ENCODE peak calls at places on chromosome 11, in four cellular contexts. W, T, X and V are unnamed samples.

GRCh38 chr11:6127881-6128280 is 20.4 kb downstream of the OR56B4 start:
- DNase-seq in W (peak; percentile 3), T (peak; percentile 40), X (no peak), V (no peak)

GRCh38 chr11:93532285-93532789 is 10.9 kb downstream of the SMCO4 start:
- DNase-seq in W (no peak), T (no peak), X (no peak), V (no peak)

GRCh38 chr11:35722641-35723040 is 60.1 kb downstream of the TRIM44 start:
- DNase-seq in W (no peak), T (no peak), X (no peak), V (no peak)

GRCh38 chr11:10886652-10887250 is 28.9 kb upstream of the ZBED5 start:
- DNase-seq in W (no peak), T (no peak), X (no peak), V (no peak)

GRCh38 chr11:119316729-119317591 is at the start of gene MCAM:
- DNase-seq in W (peak; percentile 53), T (peak; percentile 39), X (no peak), V (no peak)

GRCh38 chr11:75146711-75147110 is 4.2 kb upstream of the SLCO2B1 start:
- DNase-seq in W (no peak), T (no peak), X (no peak), V (no peak)

GRCh38 chr11:58057481-58057880 is 26.7 kb downstream of the OR6Q1 start:
- DNase-seq in W (no peak), T (peak; percentile 41), X (no peak), V (no peak)

GRCh38 chr11:16292167-16292859 is 64.0 kb downstream of the SOX6 start:
- DNase-seq in W (no peak), T (no peak), X (no peak), V (no peak)

GRCh38 chr11:116065986-116066385 is 561.8 kb upstream of the CADM1 start:
- DNase-seq in W (no peak), T (no peak), X (no peak), V (no peak)

GRCh38 chr11:90705661-90706060 is 482.8 kb upstream of the CHORDC1 start:
- DNase-seq in W (no peak), T (no peak), X (no peak), V (no peak)

GRCh38 chr11:29657709-29658108 is 359.1 kb downstream of the KCNA4 start:
- DNase-seq in W (no peak), T (no peak), X (no peak), V (no peak)

GRCh38 chr11:10809373-10810199 is 860 bp upstream of the EIF4G2 start:
- DNase-seq in W (peak; percentile 63), T (peak; percentile 69), X (peak; percentile 74), V (peak; percentile 66)

GRCh38 chr11:34147581-34147980 is 42.2 kb downstream of the NAT10 start:
- DNase-seq in W (no peak), T (no peak), X (no peak), V (no peak)

GRCh38 chr11:129061466-129062194 is 119.0 kb upstream of the TP53AIP1 start:
- DNase-seq in W (peak; percentile 95), T (peak; percentile 88), X (peak; percentile 41), V (no peak)

GRCh38 chr11:7154881-7155344 is 66.1 kb downstream of the RBMXL2 start:
- DNase-seq in W (no peak), T (peak; percentile 1), X (no peak), V (no peak)

GRCh38 chr11:19829109-19829790 is 116.6 kb downstream of the NAV2 start:
- DNase-seq in W (peak; percentile 89), T (peak; percentile 87), X (no peak), V (no peak)

GRCh38 chr11:11215944-11216343 is 137.1 kb downstream of the CSNK2A3 start:
- DNase-seq in W (no peak), T (no peak), X (no peak), V (no peak)

GRCh38 chr11:90204832-90205646 is 17.8 kb downstream of the CHORDC1 start:
- DNase-seq in W (peak; percentile 75), T (peak; percentile 35), X (no peak), V (no peak)

GRCh38 chr11:91396243-91397133 is 828.1 kb upstream of the FAT3 start:
- DNase-seq in W (peak; percentile 93), T (no peak), X (no peak), V (no peak)

GRCh38 chr11:76808996-76809395 is 25.8 kb downstream of the TSKU start:
- DNase-seq in W (no peak), T (no peak), X (no peak), V (no peak)

GRCh38 chr11:66324626-66325025 is 7.8 kb upstream of the CD248 start:
- DNase-seq in W (no peak), T (no peak), X (peak; percentile 100), V (no peak)

GRCh38 chr11:134418119-134418840 is 6.2 kb upstream of the B3GAT1 start:
- DNase-seq in W (peak; percentile 42), T (peak; percentile 3), X (no peak), V (no peak)

GRCh38 chr11:6353367-6353987 is 33.2 kb upstream of the CAVIN3 start:
- DNase-seq in W (peak; percentile 68), T (peak; percentile 68), X (no peak), V (peak; percentile 54)

GRCh38 chr11:1211838-1212237 is 11.0 kb upstream of the MUC5B start:
- DNase-seq in W (no peak), T (no peak), X (no peak), V (no peak)

GRCh38 chr11:78310500-78310909 is 107.1 kb downstream of the GAB2 start:
- DNase-seq in W (no peak), T (no peak), X (no peak), V (no peak)

GRCh38 chr11:5274340-5274739 is 4.6 kb upstream of the HBE1 start:
- DNase-seq in W (no peak), T (peak; percentile 16), X (no peak), V (no peak)

GRCh38 chr11:122075016-122075415 is 41.0 kb downstream of the BLID start:
- DNase-seq in W (no peak), T (no peak), X (no peak), V (no peak)

GRCh38 chr11:122074022-122074421 is 42.0 kb downstream of the BLID start:
- DNase-seq in W (no peak), T (no peak), X (no peak), V (no peak)

GRCh38 chr11:122068096-122068495 is 47.9 kb downstream of the BLID start:
- DNase-seq in W (no peak), T (no peak), X (no peak), V (no peak)

GRCh38 chr11:122071680-122072321 is 44.2 kb downstream of the BLID start:
- DNase-seq in W (no peak), T (no peak), X (peak; percentile 50), V (no peak)

GRCh38 chr11:122069946-122070345 is 46.1 kb downstream of the BLID start:
- DNase-seq in W (peak; percentile 38), T (peak; percentile 43), X (peak; percentile 81), V (no peak)
- H3K4me3 ChIP-seq in W (no peak overlapping the region), T (no peak overlapping the region), X (no peak overlapping the region), V (no peak overlapping the region)

DNA sequence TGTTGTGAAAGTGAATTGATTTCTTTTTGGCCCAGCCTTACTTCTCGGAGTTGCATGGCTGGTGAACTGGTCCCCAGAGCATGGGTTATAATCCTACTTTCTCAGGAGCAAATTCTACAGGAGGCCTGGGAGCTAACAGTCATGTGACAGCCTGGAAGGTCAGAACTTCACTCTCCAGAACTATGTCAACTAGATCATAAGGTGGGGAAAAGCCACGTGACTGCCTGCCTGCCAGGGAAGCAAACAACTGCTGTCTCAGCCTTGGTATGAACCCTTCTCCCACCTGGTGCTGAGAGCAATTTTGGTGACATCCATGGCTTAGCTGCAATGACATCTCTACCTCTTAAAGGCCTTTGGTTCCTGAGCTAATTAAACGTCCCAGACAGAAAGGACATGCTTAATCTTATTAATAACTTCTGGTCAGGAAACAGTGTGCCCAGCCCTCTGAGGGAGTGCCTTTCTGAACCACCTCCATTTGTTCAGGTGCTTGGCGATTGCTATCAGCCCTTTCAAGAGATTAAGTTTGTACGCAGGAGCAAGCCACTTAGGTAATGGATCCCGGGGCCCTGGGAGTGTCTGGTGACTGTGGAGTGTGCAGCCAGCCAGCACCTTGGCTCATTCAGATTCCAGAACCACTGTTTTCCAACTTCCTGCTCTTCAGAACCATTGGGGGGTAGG is 1.4 kb upstream of the CREB3L1 start:
- DNase-seq in W (no peak), T (no peak), X (no peak), V (no peak)
- H3K4me1 ChIP-seq in W (peaks cover 29% of the 10 kb centered on the region), T (peaks cover 2% of the 10 kb centered on the region), X (peaks cover 50% of the 10 kb centered on the region), V (no peaks in the 10 kb centered on the region)

GRCh38 chr11:124753624-124754023 is 1.6 kb upstream of the VSIG2 start:
- DNase-seq in W (no peak), T (no peak), X (no peak), V (no peak)
- H3K27me3 ChIP-seq in W (no peaks in the 10 kb centered on the region), T (peaks cover 26% of the 10 kb centered on the region), X (no peaks in the 10 kb centered on the region), V (peaks cover 12% of the 10 kb centered on the region)

GRCh38 chr11:72584933-72585597 is 89.2 kb downstream of the PDE2A start:
- DNase-seq in W (no peak), T (no peak), X (no peak), V (peak; percentile 43)
- H3K4me3 ChIP-seq in W (no peak overlapping the region), T (no peak overlapping the region), X (no peak overlapping the region), V (peak overlapping the region; percentile 55)

DNA sequence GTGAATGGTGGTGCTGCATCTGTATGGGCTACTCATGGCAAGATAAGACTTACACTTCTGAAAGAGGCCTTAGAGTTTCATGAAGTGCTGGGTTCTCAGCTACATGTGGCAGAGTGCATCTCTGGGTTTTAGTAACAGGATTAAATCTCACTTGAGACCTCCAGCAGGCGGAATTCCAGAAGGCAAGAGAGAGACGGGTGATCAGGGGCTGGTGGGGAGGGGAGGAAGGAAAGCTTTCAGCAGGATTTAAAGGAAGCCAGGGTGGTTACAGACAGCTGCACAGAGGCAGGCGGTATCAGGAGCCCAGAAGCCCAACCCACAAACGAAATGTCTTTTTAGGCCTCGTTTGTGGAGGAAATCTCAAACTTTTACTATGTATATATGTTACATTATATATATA is 56.2 kb upstream of the CD82 start:
- DNase-seq in W (no peak), T (no peak), X (no peak), V (no peak)
- H3K4me1 ChIP-seq in W (peaks cover 4% of the 10 kb centered on the region), T (peaks cover 3% of the 10 kb centered on the region), X (no peaks in the 10 kb centered on the region), V (no peaks in the 10 kb centered on the region)

DNA sequence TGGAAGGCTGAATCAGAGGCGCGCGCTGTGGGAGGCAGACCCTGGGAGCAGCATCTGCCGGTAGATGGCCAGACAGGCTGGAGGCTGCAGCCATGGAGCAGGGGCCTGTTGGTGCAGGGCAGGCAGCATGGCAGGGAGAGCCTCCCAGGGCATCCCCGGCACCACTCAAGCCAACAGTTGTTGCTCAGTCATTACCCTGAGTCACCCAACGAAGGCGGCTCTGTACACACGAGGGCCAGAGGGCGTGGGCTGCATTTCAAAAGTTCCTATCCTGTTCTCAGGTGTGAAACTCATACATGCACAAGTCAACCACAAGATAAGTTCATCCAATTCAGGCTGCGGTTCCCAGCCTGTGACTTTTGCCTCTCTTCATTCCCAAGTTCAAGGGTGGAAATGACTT is 2.6 kb downstream of the ANO1 start:
- DNase-seq in W (peak; percentile 96), T (peak; percentile 99), X (peak; percentile 73), V (no peak)
- H3K27me3 ChIP-seq in W (no peaks in the 10 kb centered on the region), T (no peaks in the 10 kb centered on the region), X (peaks cover 33% of the 10 kb centered on the region), V (no peaks in the 10 kb centered on the region)